ENCODE peak calls at places on chromosomes 16 and 17, in seven cellular contexts. One of them, this sample, is unnamed. For H3K4me1, the result is how much of the 10 kb centered on the place peaks cover.

GRCh38 chr16:61148930-61149329 is 887.3 kb downstream of the CDH8 start:
- DNase-seq in A673: peak
- DNase-seq in esophagus squamous epithelium: no peak
- DNase-seq in small intestine: no peak
- DNase-seq in GM23248: no peak
- DNase-seq in fibroblast of lung: no peak
- DNase-seq in right lobe of liver: no peak
- DNase-seq in this sample: no peak

GRCh38 chr16:84434800-84435199 is 66.5 kb downstream of the ATP2C2 start:
- DNase-seq in GM23248: no peak
- DNase-seq in A673: no peak
- DNase-seq in esophagus squamous epithelium: no peak
- DNase-seq in right lobe of liver: no peak
- DNase-seq in small intestine: peak
- DNase-seq in fibroblast of lung: no peak
- DNase-seq in this sample: no peak

GRCh38 chr17:64455993-64456885 is 7.3 kb downstream of the MILR1 start:
- DNase-seq in fibroblast of lung: no peak
- DNase-seq in right lobe of liver: no peak
- DNase-seq in small intestine: peak
- DNase-seq in A673: no peak
- DNase-seq in GM23248: no peak
- DNase-seq in esophagus squamous epithelium: no peak
- DNase-seq in this sample: no peak

GRCh38 chr17:72447251-72447640 is 326.4 kb downstream of the SOX9 start:
- DNase-seq in esophagus squamous epithelium: no peak
- DNase-seq in A673: no peak
- DNase-seq in small intestine: no peak
- DNase-seq in GM23248: no peak
- DNase-seq in fibroblast of lung: no peak
- DNase-seq in right lobe of liver: no peak
- DNase-seq in this sample: no peak

GRCh38 chr16:50625374-50625773 is 55.7 kb downstream of the SNX20 start:
- DNase-seq in A673: no peak
- DNase-seq in esophagus squamous epithelium: no peak
- DNase-seq in GM23248: no peak
- DNase-seq in fibroblast of lung: no peak
- DNase-seq in small intestine: no peak
- DNase-seq in right lobe of liver: no peak
- DNase-seq in this sample: no peak

GRCh38 chr17:65279456-65279855 is 142.3 kb downstream of the RGS9 start:
- DNase-seq in fibroblast of lung: no peak
- DNase-seq in small intestine: no peak
- DNase-seq in A673: no peak
- DNase-seq in GM23248: no peak
- DNase-seq in right lobe of liver: no peak
- DNase-seq in esophagus squamous epithelium: no peak
- DNase-seq in this sample: no peak

GRCh38 chr16:72428611-72429376 is 256.8 kb upstream of the PMFBP1 start:
- DNase-seq in A673: peak
- DNase-seq in esophagus squamous epithelium: no peak
- DNase-seq in small intestine: no peak
- DNase-seq in fibroblast of lung: peak
- DNase-seq in GM23248: no peak
- DNase-seq in right lobe of liver: no peak
- DNase-seq in this sample: no peak

GRCh38 chr17:63698886-63699637 is 863 bp downstream of the LIMD2 start:
- DNase-seq in right lobe of liver: peak
- DNase-seq in A673: peak
- DNase-seq in small intestine: peak
- DNase-seq in fibroblast of lung: peak
- DNase-seq in GM23248: peak
- DNase-seq in esophagus squamous epithelium: peak
- DNase-seq in this sample: no peak

GRCh38 chr17:57892146-57892819 is 42.4 kb upstream of the MRPS23 start:
- DNase-seq in esophagus squamous epithelium: peak
- DNase-seq in small intestine: peak
- DNase-seq in A673: peak
- DNase-seq in right lobe of liver: peak
- DNase-seq in fibroblast of lung: peak
- DNase-seq in GM23248: peak
- DNase-seq in this sample: peak

GRCh38 chr17:37834168-37834567 is 89.3 kb upstream of the HNF1B start:
- DNase-seq in fibroblast of lung: no peak
- DNase-seq in right lobe of liver: no peak
- DNase-seq in esophagus squamous epithelium: no peak
- DNase-seq in small intestine: no peak
- DNase-seq in A673: no peak
- DNase-seq in GM23248: no peak
- DNase-seq in this sample: no peak

GRCh38 chr17:68495081-68495480 is 17.1 kb upstream of the PRKAR1A start:
- DNase-seq in small intestine: no peak
- DNase-seq in esophagus squamous epithelium: no peak
- DNase-seq in right lobe of liver: no peak
- DNase-seq in fibroblast of lung: no peak
- DNase-seq in A673: no peak
- DNase-seq in GM23248: no peak
- DNase-seq in this sample: no peak

GRCh38 chr16:68345958-68346635 is 35.3 kb downstream of the PRMT7 start:
- DNase-seq in small intestine: no peak
- DNase-seq in fibroblast of lung: no peak
- DNase-seq in right lobe of liver: peak
- DNase-seq in esophagus squamous epithelium: no peak
- DNase-seq in GM23248: no peak
- DNase-seq in A673: no peak
- DNase-seq in this sample: no peak

GRCh38 chr17:80264048-80264792 is 3.6 kb downstream of the RNF213 start:
- DNase-seq in small intestine: peak
- DNase-seq in right lobe of liver: no peak
- DNase-seq in A673: no peak
- DNase-seq in esophagus squamous epithelium: no peak
- DNase-seq in GM23248: no peak
- DNase-seq in fibroblast of lung: no peak
- DNase-seq in this sample: no peak

GRCh38 chr16:15779664-15780351 is 77.0 kb downstream of the MYH11 start:
- DNase-seq in A673: no peak
- DNase-seq in GM23248: no peak
- DNase-seq in right lobe of liver: no peak
- DNase-seq in fibroblast of lung: no peak
- DNase-seq in small intestine: no peak
- DNase-seq in esophagus squamous epithelium: no peak
- DNase-seq in this sample: no peak

GRCh38 chr17:20083460-20083859 is 74.3 kb downstream of the SPECC1 start:
- DNase-seq in right lobe of liver: no peak
- DNase-seq in A673: no peak
- DNase-seq in fibroblast of lung: no peak
- DNase-seq in small intestine: no peak
- DNase-seq in esophagus squamous epithelium: no peak
- DNase-seq in GM23248: peak
- DNase-seq in this sample: no peak

GRCh38 chr17:17381438-17382059 is 78.4 kb downstream of the NT5M start:
- DNase-seq in esophagus squamous epithelium: no peak
- DNase-seq in right lobe of liver: no peak
- DNase-seq in fibroblast of lung: no peak
- DNase-seq in small intestine: no peak
- DNase-seq in GM23248: no peak
- DNase-seq in A673: no peak
- DNase-seq in this sample: no peak

GRCh38 chr17:62062936-62063335 is 2.1 kb downstream of the MED13 start:
- DNase-seq in right lobe of liver: no peak
- DNase-seq in A673: peak
- DNase-seq in GM23248: no peak
- DNase-seq in esophagus squamous epithelium: no peak
- DNase-seq in small intestine: no peak
- DNase-seq in fibroblast of lung: no peak
- DNase-seq in this sample: no peak

GRCh38 chr16:77271532-77272426 is 72.6 kb downstream of the SYCE1L start:
- DNase-seq in fibroblast of lung: no peak
- DNase-seq in small intestine: no peak
- DNase-seq in right lobe of liver: no peak
- DNase-seq in A673: no peak
- DNase-seq in GM23248: no peak
- DNase-seq in esophagus squamous epithelium: no peak
- DNase-seq in this sample: no peak

GRCh38 chr16:64089697-64090096 is 1032.2 kb downstream of the CDH11 start:
- DNase-seq in A673: peak
- DNase-seq in GM23248: peak
- DNase-seq in fibroblast of lung: peak
- DNase-seq in small intestine: peak
- DNase-seq in esophagus squamous epithelium: no peak
- DNase-seq in right lobe of liver: no peak
- DNase-seq in this sample: peak

GRCh38 chr16:50133214-50133613 is 19.9 kb upstream of the TENT4B start:
- DNase-seq in A673: no peak
- DNase-seq in right lobe of liver: no peak
- DNase-seq in GM23248: no peak
- DNase-seq in esophagus squamous epithelium: no peak
- DNase-seq in fibroblast of lung: no peak
- DNase-seq in small intestine: no peak
- DNase-seq in this sample: no peak

GRCh38 chr17:36721560-36722120 is 120.3 kb downstream of the MRM1 start:
- DNase-seq in right lobe of liver: no peak
- DNase-seq in fibroblast of lung: no peak
- DNase-seq in GM23248: peak
- DNase-seq in A673: no peak
- DNase-seq in esophagus squamous epithelium: no peak
- DNase-seq in small intestine: no peak
- DNase-seq in this sample: no peak

GRCh38 chr17:32609085-32609484 is 122.3 kb downstream of the CDK5R1 start:
- DNase-seq in right lobe of liver: peak
- DNase-seq in fibroblast of lung: peak
- DNase-seq in A673: no peak
- DNase-seq in GM23248: peak
- DNase-seq in esophagus squamous epithelium: no peak
- DNase-seq in small intestine: peak
- DNase-seq in this sample: no peak

GRCh38 chr17:82419471-82419995 is 1.1 kb upstream of the OGFOD3 start:
- DNase-seq in A673: no peak
- DNase-seq in fibroblast of lung: no peak
- DNase-seq in small intestine: peak
- DNase-seq in esophagus squamous epithelium: no peak
- DNase-seq in right lobe of liver: no peak
- DNase-seq in GM23248: peak
- DNase-seq in this sample: no peak

GRCh38 chr16:55835578-55835977 is 2.7 kb upstream of the CES1 start:
- DNase-seq in fibroblast of lung: no peak
- DNase-seq in A673: peak
- DNase-seq in esophagus squamous epithelium: no peak
- DNase-seq in right lobe of liver: peak
- DNase-seq in GM23248: no peak
- DNase-seq in small intestine: no peak
- DNase-seq in this sample: peak

GRCh38 chr16:912684-913613 is 57.8 kb downstream of the LMF1 start:
- DNase-seq in right lobe of liver: no peak
- DNase-seq in fibroblast of lung: no peak
- DNase-seq in small intestine: no peak
- DNase-seq in GM23248: no peak
- DNase-seq in A673: peak
- DNase-seq in esophagus squamous epithelium: no peak
- DNase-seq in this sample: no peak

GRCh38 chr17:67121317-67121887 is 77.0 kb downstream of the CACNG1 start:
- DNase-seq in A673: no peak
- DNase-seq in small intestine: peak
- DNase-seq in GM23248: no peak
- DNase-seq in right lobe of liver: no peak
- DNase-seq in fibroblast of lung: no peak
- DNase-seq in esophagus squamous epithelium: no peak
- DNase-seq in this sample: no peak

GRCh38 chr17:57939797-57940196 is 15.4 kb downstream of the CUEDC1 start:
- DNase-seq in A673: no peak
- DNase-seq in esophagus squamous epithelium: peak
- DNase-seq in small intestine: peak
- DNase-seq in GM23248: no peak
- DNase-seq in fibroblast of lung: no peak
- DNase-seq in right lobe of liver: no peak
- DNase-seq in this sample: no peak

GRCh38 chr17:2435181-2435741 is 34.4 kb upstream of the MNT start:
- DNase-seq in small intestine: no peak
- DNase-seq in right lobe of liver: no peak
- DNase-seq in esophagus squamous epithelium: no peak
- DNase-seq in GM23248: peak
- DNase-seq in A673: no peak
- DNase-seq in fibroblast of lung: peak
- DNase-seq in this sample: no peak
- H3K27ac ChIP-seq in small intestine: no peak
- H3K27ac ChIP-seq in right lobe of liver: no peak
- H3K27ac ChIP-seq in esophagus squamous epithelium: no peak
- H3K27ac ChIP-seq in GM23248: peak
- H3K27ac ChIP-seq in A673: no peak
- H3K27ac ChIP-seq in fibroblast of lung: no peak
- H3K27ac ChIP-seq in this sample: peak

GRCh38 chr17:76495663-76496400 is 5.4 kb downstream of the RHBDF2 start:
- DNase-seq in GM23248: no peak
- DNase-seq in small intestine: no peak
- DNase-seq in fibroblast of lung: no peak
- DNase-seq in A673: peak
- DNase-seq in esophagus squamous epithelium: no peak
- DNase-seq in right lobe of liver: no peak
- DNase-seq in this sample: no peak
- H3K4me1 ChIP-seq in GM23248: under half
- H3K4me1 ChIP-seq in small intestine: under half
- H3K4me1 ChIP-seq in fibroblast of lung: under half
- H3K4me1 ChIP-seq in A673: half or more
- H3K4me1 ChIP-seq in esophagus squamous epithelium: under half
- H3K4me1 ChIP-seq in right lobe of liver: under half
- H3K4me1 ChIP-seq in this sample: under half

GRCh38 chr16:11668590-11669379 is 530 bp downstream of the SNN start:
- DNase-seq in esophagus squamous epithelium: no peak
- DNase-seq in right lobe of liver: no peak
- DNase-seq in GM23248: peak
- DNase-seq in fibroblast of lung: no peak
- DNase-seq in small intestine: no peak
- DNase-seq in A673: no peak
- DNase-seq in this sample: no peak
- H3K27ac ChIP-seq in esophagus squamous epithelium: peak
- H3K27ac ChIP-seq in right lobe of liver: peak
- H3K27ac ChIP-seq in GM23248: no peak
- H3K27ac ChIP-seq in fibroblast of lung: peak
- H3K27ac ChIP-seq in small intestine: peak
- H3K27ac ChIP-seq in A673: no peak
- H3K27ac ChIP-seq in this sample: peak

GRCh38 chr17:28949185-28950016 is 1.9 kb downstream of the PHF12 start:
- DNase-seq in esophagus squamous epithelium: no peak
- DNase-seq in GM23248: peak
- DNase-seq in small intestine: peak
- DNase-seq in fibroblast of lung: peak
- DNase-seq in A673: peak
- DNase-seq in right lobe of liver: peak
- DNase-seq in this sample: peak
- H3K4me1 ChIP-seq in esophagus squamous epithelium: under half
- H3K4me1 ChIP-seq in GM23248: under half
- H3K4me1 ChIP-seq in small intestine: under half
- H3K4me1 ChIP-seq in fibroblast of lung: under half
- H3K4me1 ChIP-seq in A673: under half
- H3K4me1 ChIP-seq in right lobe of liver: under half
- H3K4me1 ChIP-seq in this sample: half or more

This sample was measured in tibial nerve.